ENCODE peak calls at places on chromosome 18, in nine cellular contexts. C is T1000; W is A549; F is CD8-positive, alpha-beta memory T cell; L is MCF 10A; E is Caco-2; Q is cardiac fibroblast; Y is mesenchymal stem cell; P is amniotic stem cell. D is an unnamed sample.

GRCh38 chr18:78459646-78460045 is 520.0 kb upstream of the SALL3 start:
- DNase-seq in C (no peak), W (no peak), F (no peak), L (no peak), E (no peak), Q (no peak), Y (no peak), P (no peak), D (no peak)

GRCh38 chr18:10122116-10122515 is 208.3 kb downstream of the VAPA start:
- DNase-seq in C (peak), W (no peak), F (no peak), L (peak), E (no peak), Q (peak), Y (peak), P (no peak), D (peak)

GRCh38 chr18:3453540-3454364 is 3.8 kb downstream of the TGIF1 start:
- DNase-seq in C (no peak), W (no peak), F (no peak), L (peak), E (peak), Q (peak), Y (peak), P (peak), D (no peak)

GRCh38 chr18:2881490-2882195 is 34.8 kb downstream of the EMILIN2 start:
- DNase-seq in C (no peak), W (no peak), F (no peak), L (no peak), E (no peak), Q (peak), Y (no peak), P (peak), D (no peak)

GRCh38 chr18:31230495-31230894 is 67.8 kb upstream of the DSC1 start:
- DNase-seq in C (no peak), W (peak), F (no peak), L (peak), E (no peak), Q (no peak), Y (peak), P (no peak), D (no peak)

GRCh38 chr18:9577361-9577760 is 37.0 kb downstream of the PPP4R1 start:
- DNase-seq in C (no peak), W (no peak), F (no peak), L (no peak), E (no peak), Q (no peak), Y (no peak), P (no peak), D (no peak)

GRCh38 chr18:48375150-48375790 is 33.9 kb downstream of the ZBTB7C start:
- DNase-seq in C (no peak), W (no peak), F (no peak), L (no peak), E (no peak), Q (no peak), Y (no peak), P (no peak), D (no peak)

GRCh38 chr18:57062841-57063240 is 84.0 kb upstream of the BOD1L2 start:
- DNase-seq in C (no peak), W (no peak), F (no peak), L (no peak), E (no peak), Q (no peak), Y (no peak), P (no peak), D (peak)

GRCh38 chr18:36297419-36298112 is at the start of gene FHOD3:
- DNase-seq in C (peak), W (peak), F (no peak), L (peak), E (peak), Q (peak), Y (peak), P (no peak), D (peak)

GRCh38 chr18:79515331-79515730 is 119.6 kb downstream of the NFATC1 start:
- DNase-seq in C (no peak), W (no peak), F (no peak), L (no peak), E (no peak), Q (no peak), Y (no peak), P (no peak), D (no peak)

GRCh38 chr18:5488844-5489243 is 55.0 kb downstream of the EPB41L3 start:
- DNase-seq in C (no peak), W (no peak), F (no peak), L (no peak), E (no peak), Q (peak), Y (no peak), P (no peak), D (peak)

GRCh38 chr18:79383388-79384056 is 12.2 kb upstream of the NFATC1 start:
- DNase-seq in C (no peak), W (no peak), F (no peak), L (no peak), E (no peak), Q (no peak), Y (no peak), P (no peak), D (no peak)

GRCh38 chr18:9746958-9747357 is 38.9 kb downstream of the RAB31 start:
- DNase-seq in C (no peak), W (no peak), F (no peak), L (no peak), E (no peak), Q (no peak), Y (no peak), P (no peak), D (no peak)

GRCh38 chr18:59272221-59272888 is 899 bp downstream of the RAX start:
- DNase-seq in C (no peak), W (no peak), F (no peak), L (no peak), E (no peak), Q (no peak), Y (no peak), P (no peak), D (no peak)

GRCh38 chr18:58362027-58362575 is 266.8 kb downstream of the ALPK2 start:
- DNase-seq in C (peak), W (peak), F (no peak), L (peak), E (no peak), Q (peak), Y (peak), P (peak), D (no peak)

GRCh38 chr18:12657849-12658829 is at the start of gene SPIRE1:
- DNase-seq in C (peak), W (peak), F (peak), L (peak), E (peak), Q (peak), Y (peak), P (no peak), D (peak)

GRCh38 chr18:33805592-33805991 is 227.6 kb downstream of the ASXL3 start:
- DNase-seq in C (no peak), W (no peak), F (no peak), L (no peak), E (no peak), Q (no peak), Y (no peak), P (no peak), D (no peak)

GRCh38 chr18:76252880-76253279 is 242.2 kb downstream of the ZNF516 start:
- DNase-seq in C (no peak), W (no peak), F (no peak), L (peak), E (no peak), Q (no peak), Y (no peak), P (no peak), D (peak)

GRCh38 chr18:25262920-25263319 is 89.0 kb downstream of the ZNF521 start:
- DNase-seq in C (no peak), W (no peak), F (no peak), L (no peak), E (no peak), Q (no peak), Y (peak), P (no peak), D (no peak)

GRCh38 chr18:70384181-70384790 is 95.4 kb downstream of the SOCS6 start:
- DNase-seq in C (peak), W (peak), F (no peak), L (peak), E (no peak), Q (peak), Y (peak), P (peak), D (no peak)